ENCODE peak calls at places on chromosome 11, in nine cellular contexts. One of them, this sample, is unnamed.

GRCh38 chr11:85680897-85681296 is 5.1 kb downstream of the CCDC89 start:
- DNase-seq in epithelial cell of esophagus: no peak
- DNase-seq in endothelial cell of umbilical vein: no peak
- DNase-seq in dorsolateral prefrontal cortex: no peak
- DNase-seq in left ventricle myocardium inferior: no peak
- DNase-seq in stomach: no peak
- DNase-seq in heart right ventricle: no peak
- DNase-seq in GM12865: peak
- DNase-seq in cardiac muscle cell: no peak
- DNase-seq in this sample: no peak

GRCh38 chr11:67630230-67630942 is 649 bp upstream of the NUDT8 start:
- DNase-seq in stomach: peak
- DNase-seq in epithelial cell of esophagus: peak
- DNase-seq in heart right ventricle: peak
- DNase-seq in endothelial cell of umbilical vein: peak
- DNase-seq in cardiac muscle cell: peak
- DNase-seq in dorsolateral prefrontal cortex: peak
- DNase-seq in GM12865: peak
- DNase-seq in left ventricle myocardium inferior: peak
- DNase-seq in this sample: peak

GRCh38 chr11:44120169-44120568 is 24.7 kb downstream of the EXT2 start:
- DNase-seq in GM12865: no peak
- DNase-seq in epithelial cell of esophagus: peak
- DNase-seq in cardiac muscle cell: no peak
- DNase-seq in heart right ventricle: peak
- DNase-seq in endothelial cell of umbilical vein: no peak
- DNase-seq in left ventricle myocardium inferior: peak
- DNase-seq in stomach: no peak
- DNase-seq in dorsolateral prefrontal cortex: no peak
- DNase-seq in this sample: no peak

GRCh38 chr11:106585061-106585460 is 433.2 kb downstream of the GUCY1A2 start:
- DNase-seq in GM12865: no peak
- DNase-seq in endothelial cell of umbilical vein: no peak
- DNase-seq in left ventricle myocardium inferior: no peak
- DNase-seq in dorsolateral prefrontal cortex: no peak
- DNase-seq in epithelial cell of esophagus: peak
- DNase-seq in stomach: no peak
- DNase-seq in cardiac muscle cell: peak
- DNase-seq in heart right ventricle: no peak
- DNase-seq in this sample: no peak

GRCh38 chr11:134349109-134349801 is 17.5 kb downstream of the GLB1L2 start:
- DNase-seq in endothelial cell of umbilical vein: no peak
- DNase-seq in left ventricle myocardium inferior: no peak
- DNase-seq in dorsolateral prefrontal cortex: no peak
- DNase-seq in stomach: no peak
- DNase-seq in GM12865: peak
- DNase-seq in heart right ventricle: no peak
- DNase-seq in epithelial cell of esophagus: no peak
- DNase-seq in cardiac muscle cell: no peak
- DNase-seq in this sample: no peak

GRCh38 chr11:21264125-21264524 is 594.7 kb downstream of the NELL1 start:
- DNase-seq in stomach: no peak
- DNase-seq in endothelial cell of umbilical vein: no peak
- DNase-seq in left ventricle myocardium inferior: no peak
- DNase-seq in cardiac muscle cell: no peak
- DNase-seq in dorsolateral prefrontal cortex: no peak
- DNase-seq in GM12865: no peak
- DNase-seq in epithelial cell of esophagus: no peak
- DNase-seq in heart right ventricle: no peak
- DNase-seq in this sample: no peak

GRCh38 chr11:101880208-101880607 is 34.6 kb upstream of the CEP126 start:
- DNase-seq in dorsolateral prefrontal cortex: no peak
- DNase-seq in heart right ventricle: no peak
- DNase-seq in epithelial cell of esophagus: peak
- DNase-seq in endothelial cell of umbilical vein: peak
- DNase-seq in left ventricle myocardium inferior: no peak
- DNase-seq in cardiac muscle cell: peak
- DNase-seq in stomach: no peak
- DNase-seq in GM12865: peak
- DNase-seq in this sample: peak

GRCh38 chr11:29093416-29093815 is 923.4 kb downstream of the KCNA4 start:
- DNase-seq in dorsolateral prefrontal cortex: no peak
- DNase-seq in endothelial cell of umbilical vein: peak
- DNase-seq in cardiac muscle cell: peak
- DNase-seq in left ventricle myocardium inferior: no peak
- DNase-seq in stomach: no peak
- DNase-seq in epithelial cell of esophagus: peak
- DNase-seq in GM12865: no peak
- DNase-seq in heart right ventricle: no peak
- DNase-seq in this sample: no peak

GRCh38 chr11:7154881-7155344 is 66.1 kb downstream of the RBMXL2 start:
- DNase-seq in endothelial cell of umbilical vein: no peak
- DNase-seq in cardiac muscle cell: no peak
- DNase-seq in left ventricle myocardium inferior: no peak
- DNase-seq in GM12865: no peak
- DNase-seq in dorsolateral prefrontal cortex: no peak
- DNase-seq in epithelial cell of esophagus: no peak
- DNase-seq in stomach: no peak
- DNase-seq in heart right ventricle: no peak
- DNase-seq in this sample: no peak

GRCh38 chr11:133164986-133165385 is 367.3 kb downstream of the OPCML start:
- DNase-seq in epithelial cell of esophagus: no peak
- DNase-seq in left ventricle myocardium inferior: no peak
- DNase-seq in cardiac muscle cell: no peak
- DNase-seq in GM12865: no peak
- DNase-seq in heart right ventricle: no peak
- DNase-seq in endothelial cell of umbilical vein: no peak
- DNase-seq in stomach: no peak
- DNase-seq in dorsolateral prefrontal cortex: no peak
- DNase-seq in this sample: no peak

GRCh38 chr11:89327885-89328284 is 150.2 kb downstream of the TYR start:
- DNase-seq in left ventricle myocardium inferior: no peak
- DNase-seq in endothelial cell of umbilical vein: no peak
- DNase-seq in dorsolateral prefrontal cortex: no peak
- DNase-seq in GM12865: no peak
- DNase-seq in epithelial cell of esophagus: peak
- DNase-seq in cardiac muscle cell: no peak
- DNase-seq in heart right ventricle: no peak
- DNase-seq in stomach: no peak
- DNase-seq in this sample: no peak

GRCh38 chr11:14942735-14943134 is 29.4 kb downstream of the CALCA start:
- DNase-seq in epithelial cell of esophagus: no peak
- DNase-seq in left ventricle myocardium inferior: no peak
- DNase-seq in heart right ventricle: no peak
- DNase-seq in stomach: no peak
- DNase-seq in endothelial cell of umbilical vein: no peak
- DNase-seq in dorsolateral prefrontal cortex: no peak
- DNase-seq in GM12865: no peak
- DNase-seq in cardiac muscle cell: no peak
- DNase-seq in this sample: no peak

GRCh38 chr11:97722065-97722464 is 1298.7 kb upstream of the CNTN5 start:
- DNase-seq in endothelial cell of umbilical vein: peak
- DNase-seq in dorsolateral prefrontal cortex: no peak
- DNase-seq in left ventricle myocardium inferior: no peak
- DNase-seq in GM12865: no peak
- DNase-seq in heart right ventricle: no peak
- DNase-seq in epithelial cell of esophagus: peak
- DNase-seq in stomach: no peak
- DNase-seq in cardiac muscle cell: peak
- DNase-seq in this sample: peak

GRCh38 chr11:13669544-13670488 is 1.3 kb downstream of the FAR1 start:
- DNase-seq in heart right ventricle: no peak
- DNase-seq in GM12865: no peak
- DNase-seq in epithelial cell of esophagus: peak
- DNase-seq in endothelial cell of umbilical vein: no peak
- DNase-seq in left ventricle myocardium inferior: no peak
- DNase-seq in stomach: no peak
- DNase-seq in cardiac muscle cell: peak
- DNase-seq in dorsolateral prefrontal cortex: no peak
- DNase-seq in this sample: no peak

GRCh38 chr11:92322225-92322624 is 97.6 kb downstream of the FAT3 start:
- DNase-seq in dorsolateral prefrontal cortex: no peak
- DNase-seq in cardiac muscle cell: no peak
- DNase-seq in stomach: no peak
- DNase-seq in endothelial cell of umbilical vein: no peak
- DNase-seq in left ventricle myocardium inferior: no peak
- DNase-seq in heart right ventricle: no peak
- DNase-seq in epithelial cell of esophagus: peak
- DNase-seq in GM12865: no peak
- DNase-seq in this sample: no peak

GRCh38 chr11:56961609-56962008 is 27.1 kb upstream of the OR5AK2 start:
- DNase-seq in dorsolateral prefrontal cortex: no peak
- DNase-seq in left ventricle myocardium inferior: no peak
- DNase-seq in cardiac muscle cell: no peak
- DNase-seq in heart right ventricle: no peak
- DNase-seq in GM12865: no peak
- DNase-seq in endothelial cell of umbilical vein: no peak
- DNase-seq in epithelial cell of esophagus: no peak
- DNase-seq in stomach: no peak
- DNase-seq in this sample: no peak

GRCh38 chr11:3609416-3610265 is 32.2 kb downstream of the ART5 start:
- DNase-seq in epithelial cell of esophagus: peak
- DNase-seq in endothelial cell of umbilical vein: peak
- DNase-seq in left ventricle myocardium inferior: no peak
- DNase-seq in stomach: no peak
- DNase-seq in heart right ventricle: no peak
- DNase-seq in dorsolateral prefrontal cortex: no peak
- DNase-seq in GM12865: peak
- DNase-seq in cardiac muscle cell: peak
- DNase-seq in this sample: no peak

GRCh38 chr11:129282634-129283033 is 90.5 kb upstream of the ARHGAP32 start:
- DNase-seq in endothelial cell of umbilical vein: no peak
- DNase-seq in heart right ventricle: no peak
- DNase-seq in left ventricle myocardium inferior: no peak
- DNase-seq in dorsolateral prefrontal cortex: no peak
- DNase-seq in epithelial cell of esophagus: no peak
- DNase-seq in stomach: no peak
- DNase-seq in GM12865: no peak
- DNase-seq in cardiac muscle cell: no peak
- DNase-seq in this sample: no peak

DNA sequence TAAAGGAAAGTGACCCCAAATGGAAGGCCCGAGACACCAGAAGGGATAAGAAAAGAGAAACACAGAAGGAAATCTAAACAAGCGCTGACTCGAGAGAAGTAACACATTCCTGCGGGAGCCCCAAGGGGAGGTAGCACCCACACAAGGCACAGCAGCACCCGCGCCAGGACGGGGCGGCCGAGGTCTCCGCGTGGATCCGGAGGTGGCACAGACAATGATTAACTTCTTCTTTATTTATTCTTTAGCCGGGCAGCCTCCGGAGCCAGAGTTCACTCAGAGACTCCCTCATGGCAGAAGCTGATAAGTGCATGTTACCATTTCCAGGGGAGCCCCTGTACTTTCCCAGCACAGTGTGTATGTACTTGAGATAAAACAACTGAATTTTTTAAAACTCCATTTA is 5.1 kb downstream of the TOLLIP start:
- DNase-seq in cardiac muscle cell: no peak
- DNase-seq in epithelial cell of esophagus: no peak
- DNase-seq in dorsolateral prefrontal cortex: no peak
- DNase-seq in left ventricle myocardium inferior: no peak
- DNase-seq in stomach: peak
- DNase-seq in heart right ventricle: no peak
- DNase-seq in endothelial cell of umbilical vein: peak
- DNase-seq in GM12865: no peak
- DNase-seq in this sample: no peak
- TF ChIP-seq CTCF in cardiac muscle cell: no peak
- TF ChIP-seq CTCF in epithelial cell of esophagus: no peak
- TF ChIP-seq CTCF in dorsolateral prefrontal cortex: no peak
- TF ChIP-seq CTCF in left ventricle myocardium inferior: no peak
- TF ChIP-seq CTCF in stomach: no peak
- TF ChIP-seq CTCF in heart right ventricle: no peak
- TF ChIP-seq CTCF in endothelial cell of umbilical vein: no peak
- TF ChIP-seq CTCF in GM12865: no peak
- TF ChIP-seq CTCF in this sample: no peak

GRCh38 chr11:65208785-65209710 is 27.3 kb downstream of the CAPN1 start:
- DNase-seq in epithelial cell of esophagus: no peak
- DNase-seq in heart right ventricle: no peak
- DNase-seq in dorsolateral prefrontal cortex: no peak
- DNase-seq in left ventricle myocardium inferior: no peak
- DNase-seq in stomach: peak
- DNase-seq in cardiac muscle cell: no peak
- DNase-seq in endothelial cell of umbilical vein: no peak
- DNase-seq in GM12865: no peak
- DNase-seq in this sample: no peak
- H3K4me3 ChIP-seq in epithelial cell of esophagus: no peak
- H3K4me3 ChIP-seq in heart right ventricle: no peak
- H3K4me3 ChIP-seq in dorsolateral prefrontal cortex: no peak
- H3K4me3 ChIP-seq in left ventricle myocardium inferior: no peak
- H3K4me3 ChIP-seq in stomach: no peak
- H3K4me3 ChIP-seq in cardiac muscle cell: no peak
- H3K4me3 ChIP-seq in endothelial cell of umbilical vein: no peak
- H3K4me3 ChIP-seq in GM12865: no peak
- H3K4me3 ChIP-seq in this sample: no peak

GRCh38 chr11:131579932-131580387 is 209.5 kb downstream of the NTM start:
- DNase-seq in GM12865: peak
- DNase-seq in stomach: no peak
- DNase-seq in cardiac muscle cell: peak
- DNase-seq in endothelial cell of umbilical vein: no peak
- DNase-seq in epithelial cell of esophagus: peak
- DNase-seq in heart right ventricle: no peak
- DNase-seq in left ventricle myocardium inferior: no peak
- DNase-seq in dorsolateral prefrontal cortex: no peak
- DNase-seq in this sample: no peak
- TF ChIP-seq CTCF in GM12865: peak
- TF ChIP-seq CTCF in stomach: no peak
- TF ChIP-seq CTCF in cardiac muscle cell: peak
- TF ChIP-seq CTCF in endothelial cell of umbilical vein: no peak
- TF ChIP-seq CTCF in epithelial cell of esophagus: peak
- TF ChIP-seq CTCF in heart right ventricle: peak
- TF ChIP-seq CTCF in left ventricle myocardium inferior: peak
- TF ChIP-seq CTCF in dorsolateral prefrontal cortex: peak
- TF ChIP-seq CTCF in this sample: peak

GRCh38 chr11:48033918-48034341 is 53.6 kb downstream of the PTPRJ start:
- DNase-seq in GM12865: no peak
- DNase-seq in epithelial cell of esophagus: no peak
- DNase-seq in left ventricle myocardium inferior: no peak
- DNase-seq in cardiac muscle cell: no peak
- DNase-seq in dorsolateral prefrontal cortex: no peak
- DNase-seq in stomach: no peak
- DNase-seq in heart right ventricle: no peak
- DNase-seq in endothelial cell of umbilical vein: no peak
- DNase-seq in this sample: no peak
- H3K4me3 ChIP-seq in GM12865: no peak
- H3K4me3 ChIP-seq in epithelial cell of esophagus: no peak
- H3K4me3 ChIP-seq in left ventricle myocardium inferior: no peak
- H3K4me3 ChIP-seq in cardiac muscle cell: no peak
- H3K4me3 ChIP-seq in dorsolateral prefrontal cortex: no peak
- H3K4me3 ChIP-seq in stomach: no peak
- H3K4me3 ChIP-seq in heart right ventricle: no peak
- H3K4me3 ChIP-seq in endothelial cell of umbilical vein: no peak
- H3K4me3 ChIP-seq in this sample: no peak